ENCODE peak calls at places on chromosomes 6 and 20, in eight cellular contexts. I is NB4; A is right lobe of liver; R is A549; D is CD8-positive, alpha-beta T cell; U is endodermal cell; Q is fibroblast of mammary gland; T is psoas muscle. S is an unnamed sample.
A peak's percentile ranks its signal among the peaks of the same experiment; 100 is the strongest.

GRCh38 chr6:46917002-46917401 is 4.7 kb downstream of the ADGRF5 start:
- DNase-seq in I (no peak), A (no peak), R (no peak), D (no peak), U (no peak), Q (no peak), T (no peak), S (no peak)

GRCh38 chr20:59751075-59751711 is 146.9 kb downstream of the PHACTR3 start:
- DNase-seq in I (peak; percentile 93), A (no peak), R (peak; percentile 68), D (no peak), U (peak; percentile 95), Q (peak; percentile 41), T (peak; percentile 72), S (peak; percentile 86)

GRCh38 chr20:38128691-38129090 is 36.4 kb downstream of the TGM2 start:
- DNase-seq in I (no peak), A (peak; percentile 38), R (no peak), D (no peak), U (no peak), Q (no peak), T (peak; percentile 34), S (no peak)

GRCh38 chr6:40582892-40583291 is 4.3 kb downstream of the LRFN2 start:
- DNase-seq in I (no peak), A (no peak), R (no peak), D (no peak), U (no peak), Q (no peak), T (no peak), S (no peak)

GRCh38 chr6:123805921-123806320 is 2.3 kb downstream of the NKAIN2 start:
- DNase-seq in I (no peak), A (no peak), R (no peak), D (no peak), U (no peak), Q (no peak), T (no peak), S (no peak)

GRCh38 chr6:8645212-8645611 is 209.9 kb upstream of the SLC35B3 start:
- DNase-seq in I (no peak), A (peak; percentile 88), R (no peak), D (no peak), U (no peak), Q (no peak), T (no peak), S (no peak)

GRCh38 chr20:34629342-34629741 is 47.5 kb downstream of the PIGU start:
- DNase-seq in I (no peak), A (no peak), R (no peak), D (no peak), U (peak; percentile 22), Q (peak; percentile 67), T (no peak), S (no peak)

GRCh38 chr6:129938242-129939020 is 77.3 kb upstream of the TMEM244 start:
- DNase-seq in I (no peak), A (no peak), R (no peak), D (no peak), U (no peak), Q (no peak), T (no peak), S (no peak)

GRCh38 chr6:54802775-54803631 is 43.6 kb upstream of the FAM83B start:
- DNase-seq in I (no peak), A (no peak), R (no peak), D (no peak), U (peak; percentile 43), Q (peak; percentile 56), T (no peak), S (no peak)

GRCh38 chr6:139295906-139296305 is 4.1 kb upstream of the TXLNB start:
- DNase-seq in I (peak; percentile 51), A (no peak), R (no peak), D (no peak), U (no peak), Q (no peak), T (no peak), S (no peak)

GRCh38 chr20:46955601-46956556 is 61.2 kb downstream of the EYA2 start:
- DNase-seq in I (no peak), A (no peak), R (no peak), D (no peak), U (no peak), Q (no peak), T (no peak), S (no peak)

GRCh38 chr20:24194133-24194532 is 205.6 kb upstream of the GGTLC1 start:
- DNase-seq in I (peak; percentile 37), A (no peak), R (no peak), D (no peak), U (no peak), Q (no peak), T (no peak), S (no peak)

GRCh38 chr6:114172861-114173260 is 170.0 kb downstream of the HS3ST5 start:
- DNase-seq in I (no peak), A (no peak), R (no peak), D (no peak), U (no peak), Q (no peak), T (no peak), S (no peak)

GRCh38 chr20:62644044-62644795 is 1.9 kb downstream of the SLCO4A1 start:
- DNase-seq in I (no peak), A (no peak), R (no peak), D (no peak), U (no peak), Q (no peak), T (no peak), S (no peak)

GRCh38 chr6:81999270-81999669 is 246.8 kb upstream of the TENT5A start:
- DNase-seq in I (no peak), A (no peak), R (no peak), D (no peak), U (no peak), Q (peak; percentile 26), T (no peak), S (no peak)

GRCh38 chr6:836276-836853 is 143.4 kb upstream of the EXOC2 start:
- DNase-seq in I (no peak), A (no peak), R (peak; percentile 46), D (no peak), U (no peak), Q (no peak), T (no peak), S (no peak)

GRCh38 chr6:88492824-88493223 is 326.7 kb upstream of the CNR1 start:
- DNase-seq in I (peak; percentile 26), A (no peak), R (peak; percentile 41), D (no peak), U (no peak), Q (peak; percentile 79), T (no peak), S (peak; percentile 18)
- TF ChIP-seq CTCF in I (peak; percentile 41), A (peak; percentile 43), R (peak; percentile 57), D (no peak), U (peak; percentile 70), Q (peak; percentile 72), T (no peak), S (no peak)

GRCh38 chr6:112215901-112216300 is 38.5 kb downstream of the LAMA4 start:
- DNase-seq in I (no peak), A (no peak), R (no peak), D (no peak), U (no peak), Q (no peak), T (no peak), S (no peak)

GRCh38 chr6:112218563-112218962 is 35.8 kb downstream of the LAMA4 start:
- DNase-seq in I (no peak), A (peak; percentile 69), R (peak; percentile 27), D (no peak), U (peak; percentile 52), Q (peak; percentile 79), T (no peak), S (no peak)

GRCh38 chr6:112214749-112215269 is 39.6 kb downstream of the LAMA4 start:
- DNase-seq in I (peak; percentile 11), A (no peak), R (peak; percentile 60), D (no peak), U (no peak), Q (no peak), T (no peak), S (no peak)

GRCh38 chr6:112221561-112221960 is 32.8 kb downstream of the LAMA4 start:
- DNase-seq in I (no peak), A (no peak), R (no peak), D (no peak), U (no peak), Q (no peak), T (no peak), S (no peak)

DNA sequence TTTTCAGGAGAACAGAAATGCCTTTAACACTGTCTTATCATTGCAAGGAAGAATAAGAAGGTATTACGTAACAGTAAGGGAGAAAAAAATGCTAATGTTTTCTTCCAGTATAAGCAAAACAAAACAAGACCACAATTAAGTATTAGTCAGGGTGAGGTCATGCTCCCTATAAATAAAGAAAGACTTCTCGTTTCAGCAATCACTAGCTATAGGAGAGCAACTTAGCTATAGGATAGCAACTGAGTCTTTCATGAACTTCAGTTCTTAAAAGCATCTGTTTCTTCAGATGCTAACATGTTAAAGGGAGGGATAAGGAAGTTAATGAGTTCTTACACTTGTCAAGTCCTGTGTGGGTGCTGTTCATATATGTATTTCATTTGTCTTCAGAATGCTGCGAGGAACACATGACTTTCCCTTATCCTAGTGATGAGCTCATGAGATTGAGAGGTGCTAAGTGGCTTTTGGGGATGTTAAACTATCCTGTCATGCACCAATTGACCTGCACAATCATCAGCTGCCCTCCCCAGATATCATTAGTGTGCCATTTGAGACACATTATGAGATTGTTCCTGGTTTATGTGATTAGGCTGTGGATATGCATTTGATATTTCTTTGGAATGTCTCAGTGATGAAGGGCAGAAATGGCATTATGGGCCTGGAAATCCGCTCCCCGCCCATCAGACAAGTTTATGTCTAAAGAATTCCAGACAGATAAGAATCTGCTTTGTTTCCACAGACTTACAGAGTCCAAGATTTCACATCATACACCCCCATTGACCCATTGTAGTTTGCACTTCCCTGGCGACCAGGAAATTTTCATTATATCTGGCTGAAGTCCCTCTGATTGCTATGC is 37.4 kb downstream of the LAMA4 start:
- DNase-seq in I (peak; percentile 5), A (no peak), R (peak; percentile 30), D (no peak), U (no peak), Q (peak; percentile 94), T (no peak), S (no peak)
- H3K4me3 ChIP-seq in I (no peak overlapping the region), A (no peak overlapping the region), R (no peak overlapping the region), D (no peak overlapping the region), U (no peak overlapping the region), Q (no peak overlapping the region), T (no peak overlapping the region), S (no peak overlapping the region)

GRCh38 chr6:77715588-77715987 is 62.7 kb downstream of the MEI4 start:
- DNase-seq in I (no peak), A (no peak), R (no peak), D (no peak), U (no peak), Q (no peak), T (no peak), S (no peak)
- TF ChIP-seq CTCF in I (no peak), A (no peak), R (no peak), D (no peak), U (no peak), Q (no peak), T (no peak), S (no peak)

DNA sequence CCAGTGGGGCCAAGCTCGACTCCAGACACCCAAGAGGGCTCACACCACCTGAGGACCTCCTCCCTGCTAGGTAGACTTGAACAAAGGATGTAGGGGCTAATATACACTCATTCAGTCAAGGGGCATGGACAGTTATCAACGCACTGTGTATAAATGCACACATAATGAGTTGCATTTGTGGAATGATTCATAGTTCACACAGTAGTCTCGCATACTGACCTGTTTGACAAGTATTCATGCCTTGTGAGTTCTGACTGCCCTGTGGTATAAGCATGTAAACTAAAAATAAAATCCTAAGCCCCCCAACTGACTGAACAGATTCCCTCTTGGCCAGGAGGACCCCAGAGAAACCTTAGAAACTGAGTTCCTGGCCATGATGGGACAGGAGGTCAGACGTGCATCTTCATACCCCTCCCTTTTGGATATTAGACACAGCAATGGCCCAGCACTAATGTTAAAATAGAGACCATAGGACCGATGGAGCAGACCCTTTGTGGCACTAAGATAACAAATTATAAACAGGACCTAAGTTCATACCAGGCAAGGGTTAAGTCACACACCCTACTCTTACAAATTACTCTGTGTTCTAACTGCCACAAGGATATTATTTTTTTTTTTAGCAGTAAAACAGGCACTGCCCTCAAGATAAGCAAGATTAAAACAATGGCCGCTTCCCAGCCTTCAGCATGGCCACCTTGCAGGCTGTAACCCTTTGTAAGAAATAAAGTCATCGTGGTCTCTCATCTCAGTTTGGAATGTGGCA is 124.4 kb downstream of the TTLL2 start:
- DNase-seq in I (no peak), A (no peak), R (no peak), D (no peak), U (no peak), Q (no peak), T (no peak), S (no peak)
- H3K4me3 ChIP-seq in I (no peak overlapping the region), A (no peak overlapping the region), R (no peak overlapping the region), D (no peak overlapping the region), U (no peak overlapping the region), Q (no peak overlapping the region), T (no peak overlapping the region), S (no peak overlapping the region)

S was measured in GM12865.